ENCODE peak calls at places on chromosomes 4 and X, in seven cellular contexts. G, S, P, H, M, J and N are unnamed samples.

GRCh38 chrX:153828723-153829548 is 1.4 kb downstream of the PDZD4 start:
- DNase-seq in G (no peak), S (no peak), P (no peak), H (no peak), M (no peak), J (no peak), N (no peak)

GRCh38 chr4:139665690-139666529 is at the start of gene MGST2:
- DNase-seq in G (peak), S (peak), P (peak), H (no peak), M (peak), J (no peak), N (no peak)

GRCh38 chr4:40736910-40737309 is 12.8 kb upstream of the NSUN7 start:
- DNase-seq in G (no peak), S (peak), P (no peak), H (no peak), M (peak), J (no peak), N (no peak)

GRCh38 chr4:16573181-16573580 is 325.3 kb downstream of the LDB2 start:
- DNase-seq in G (no peak), S (no peak), P (no peak), H (no peak), M (no peak), J (no peak), N (no peak)

GRCh38 chrX:43827791-43828190 is 54.5 kb downstream of the MAOB start:
- DNase-seq in G (no peak), S (no peak), P (no peak), H (no peak), M (no peak), J (no peak), N (no peak)

GRCh38 chr4:155675709-155676429 is 9.2 kb downstream of the GUCY1A1 start:
- DNase-seq in G (no peak), S (no peak), P (no peak), H (no peak), M (no peak), J (no peak), N (no peak)

GRCh38 chr4:183876268-183876934 is 28.7 kb upstream of the STOX2 start:
- DNase-seq in G (no peak), S (peak), P (peak), H (no peak), M (peak), J (peak), N (no peak)

GRCh38 chr4:40241936-40242590 is 45.2 kb downstream of the RHOH start:
- DNase-seq in G (no peak), S (no peak), P (no peak), H (no peak), M (no peak), J (no peak), N (no peak)